ENCODE peak calls at places on chromosomes 4 and X, in eight cellular contexts. T is brain microvascular endothelial cell; C is CD4-positive, alpha-beta T cell; D is activated T-cell treated with anti-CD3 and anti-CD28 coated beads, Interleukin-2, amount 50 U/mL, for 72 hours; A is Peyer's patch; V is stimulated activated CD4-positive, alpha-beta T cell treated with anti-CD3 and anti-CD28 coated beads, Interleukin-15, amount 100 ng/mL, for 24 hours; N is cerebellum; P is HEK293T. U is an unnamed sample.

GRCh38 chr4:26173619-26174018 is 147.2 kb upstream of the RBPJ start:
- DNase-seq in D (no peak), A (no peak), P (no peak), V (no peak), N (no peak), T (no peak), C (no peak), U (no peak)

GRCh38 chr4:61520688-61521160 is 320.6 kb downstream of the ADGRL3 start:
- DNase-seq in T (peak), D (no peak), C (no peak), N (no peak), V (no peak), P (no peak), A (no peak), U (no peak)

GRCh38 chr4:612052-612748 is 13.2 kb upstream of the PDE6B start:
- DNase-seq in V (no peak), C (no peak), T (no peak), P (no peak), N (no peak), D (no peak), A (no peak), U (no peak)

GRCh38 chrX:12330841-12331240 is 192.6 kb downstream of the FRMPD4 start:
- DNase-seq in D (no peak), T (no peak), P (no peak), N (no peak), V (no peak), C (no peak), A (no peak), U (no peak)

GRCh38 chrX:140501321-140501720 is 3.5 kb downstream of the SOX3 start:
- DNase-seq in V (no peak), P (no peak), D (no peak), A (no peak), C (no peak), T (no peak), N (no peak), U (no peak)

GRCh38 chr4:6674500-6675149 is 19.1 kb upstream of the S100P start:
- DNase-seq in N (peak), A (peak), C (peak), V (peak), D (peak), P (no peak), T (peak), U (peak)

GRCh38 chr4:66071911-66072310 is 401.6 kb upstream of the EPHA5 start:
- DNase-seq in P (no peak), N (no peak), D (no peak), T (no peak), V (no peak), C (no peak), A (no peak), U (no peak)

GRCh38 chr4:173121044-173121685 is 47.4 kb upstream of the GALNT7 start:
- DNase-seq in C (no peak), A (no peak), N (no peak), D (no peak), T (peak), P (no peak), V (no peak), U (no peak)

GRCh38 chr4:54100607-54101189 is 735 bp downstream of the GSX2 start:
- DNase-seq in P (no peak), N (no peak), D (peak), T (no peak), A (no peak), C (no peak), V (peak), U (peak)

GRCh38 chr4:121195649-121196048 is 31.5 kb upstream of the TNIP3 start:
- DNase-seq in T (no peak), V (no peak), D (no peak), P (peak), A (no peak), C (no peak), N (no peak), U (no peak)

GRCh38 chr4:74394476-74395136 is 29.7 kb downstream of the EREG start:
- DNase-seq in C (no peak), T (peak), P (no peak), A (no peak), V (no peak), N (no peak), D (no peak), U (no peak)

GRCh38 chrX:106631615-106632014 is 19.8 kb downstream of the RADX start:
- DNase-seq in A (no peak), C (no peak), P (no peak), D (no peak), V (no peak), N (no peak), T (no peak), U (no peak)

GRCh38 chrX:135463937-135464336 is 42.2 kb downstream of the SMIM10L2A start:
- DNase-seq in P (no peak), A (no peak), V (no peak), N (no peak), D (no peak), C (no peak), T (peak), U (no peak)

U was measured in NCI-H524.